ENCODE peak calls at places on chromosomes 5 and 9, in five cellular contexts. Z is heart left ventricle; E is choroid plexus epithelial cell; L is CD8-positive, alpha-beta T cell; C is PC-9. V is an unnamed sample.

GRCh38 chr5:66829826-66830225 is 233.6 kb downstream of the MAST4 start:
- DNase-seq in Z (no peak), E (peak; percentile 67), L (no peak), C (no peak), V (no peak)

GRCh38 chr5:157431544-157432200 is 28.3 kb upstream of the NIPAL4 start:
- DNase-seq in Z (no peak), E (peak; percentile 82), L (no peak), C (no peak), V (peak; percentile 73)

GRCh38 chr5:147098233-147098790 is 136.5 kb upstream of the STK32A start:
- DNase-seq in Z (no peak), E (peak; percentile 69), L (no peak), C (no peak), V (peak; percentile 46)

GRCh38 chr9:6610073-6610472 is 35.5 kb downstream of the GLDC start:
- DNase-seq in Z (no peak), E (no peak), L (no peak), C (no peak), V (no peak)

GRCh38 chr9:112025886-112026285 is 129.3 kb downstream of the UGCG start:
- DNase-seq in Z (no peak), E (no peak), L (no peak), C (no peak), V (no peak)

GRCh38 chr9:4334439-4334838 is 34.6 kb upstream of the GLIS3 start:
- DNase-seq in Z (peak; percentile 66), E (no peak), L (no peak), C (peak; percentile 84), V (no peak)

GRCh38 chr5:108278285-108279240 is 103.3 kb downstream of the FBXL17 start:
- DNase-seq in Z (no peak), E (no peak), L (no peak), C (no peak), V (peak; percentile 8)

GRCh38 chr5:153543959-153544470 is 53.5 kb downstream of the GRIA1 start:
- DNase-seq in Z (no peak), E (no peak), L (no peak), C (no peak), V (no peak)

GRCh38 chr5:170497311-170498038 is 6.3 kb upstream of the KCNIP1 start:
- DNase-seq in Z (no peak), E (peak; percentile 52), L (no peak), C (no peak), V (no peak)

GRCh38 chr5:179451813-179452196 is 98.5 kb upstream of the RUFY1 start:
- DNase-seq in Z (no peak), E (no peak), L (no peak), C (no peak), V (no peak)

GRCh38 chr5:98341038-98341710 is 432.3 kb upstream of the RGMB start:
- DNase-seq in Z (no peak), E (peak; percentile 89), L (no peak), C (no peak), V (no peak)

GRCh38 chr5:100900142-100900795 is 2.8 kb downstream of the ST8SIA4 start:
- DNase-seq in Z (peak; percentile 65), E (peak; percentile 62), L (peak; percentile 50), C (peak; percentile 13), V (peak; percentile 85)

GRCh38 chr5:23721336-23721735 is 213.9 kb downstream of the PRDM9 start:
- DNase-seq in Z (no peak), E (no peak), L (no peak), C (no peak), V (no peak)
- H3K4me3 ChIP-seq in Z (no peak overlapping the region), E (no peak overlapping the region), L (no peak overlapping the region), C (no peak overlapping the region), V (no peak overlapping the region)

GRCh38 chr5:151222769-151223446 is 984 bp downstream of the CCDC69 start:
- DNase-seq in Z (peak; percentile 76), E (no peak), L (peak; percentile 54), C (no peak), V (peak; percentile 78)

GRCh38 chr5:151224372-151224771 is 480 bp upstream of the CCDC69 start:
- DNase-seq in Z (no peak), E (no peak), L (no peak), C (no peak), V (peak; percentile 59)

GRCh38 chr5:151221574-151221973 is 2.3 kb downstream of the CCDC69 start:
- DNase-seq in Z (no peak), E (peak; percentile 36), L (no peak), C (no peak), V (no peak)

GRCh38 chr5:151223447-151224264 is at the start of gene CCDC69:
- DNase-seq in Z (peak; percentile 86), E (peak; percentile 75), L (peak; percentile 34), C (peak; percentile 65), V (peak; percentile 84)

GRCh38 chr5:151222054-151222768 is 1.7 kb downstream of the CCDC69 start:
- DNase-seq in Z (no peak), E (no peak), L (no peak), C (no peak), V (no peak)
- H3K4me3 ChIP-seq in Z (peak overlapping the region; percentile 78), E (no peak overlapping the region), L (peak overlapping the region; percentile 67), C (no peak overlapping the region), V (peak overlapping the region; percentile 76)

GRCh38 chr9:92639124-92639523 is 30.8 kb downstream of the IPPK start:
- DNase-seq in Z (no peak), E (no peak), L (no peak), C (no peak), V (no peak)
- H3K4me3 ChIP-seq in Z (no peak overlapping the region), E (no peak overlapping the region), L (no peak overlapping the region), C (no peak overlapping the region), V (no peak overlapping the region)

GRCh38 chr5:177983763-177984564 is 12.1 kb downstream of the PROP1 start:
- DNase-seq in Z (no peak), E (no peak), L (no peak), C (no peak), V (no peak)

GRCh38 chr5:177982956-177983355 is 13.1 kb downstream of the PROP1 start:
- DNase-seq in Z (no peak), E (no peak), L (no peak), C (no peak), V (no peak)

GRCh38 chr5:177984565-177985166 is 11.4 kb downstream of the PROP1 start:
- DNase-seq in Z (no peak), E (no peak), L (no peak), C (no peak), V (no peak)

GRCh38 chr5:177987326-177987725 is 8.7 kb downstream of the PROP1 start:
- DNase-seq in Z (no peak), E (no peak), L (no peak), C (no peak), V (no peak)

GRCh38 chr5:177985430-177986040 is 10.5 kb downstream of the PROP1 start:
- DNase-seq in Z (no peak), E (no peak), L (no peak), C (no peak), V (no peak)
- H3K4me3 ChIP-seq in Z (no peak overlapping the region), E (no peak overlapping the region), L (no peak overlapping the region), C (no peak overlapping the region), V (no peak overlapping the region)

GRCh38 chr5:119357309-119357708 is 1.5 kb downstream of the TNFAIP8 start:
- DNase-seq in Z (no peak), E (no peak), L (no peak), C (no peak), V (no peak)

GRCh38 chr5:119355244-119355635 is 579 bp upstream of the TNFAIP8 start:
- DNase-seq in Z (no peak), E (no peak), L (peak; percentile 52), C (peak; percentile 73), V (peak; percentile 58)

GRCh38 chr5:119355636-119356383 is at the start of gene TNFAIP8:
- DNase-seq in Z (peak; percentile 71), E (peak; percentile 65), L (peak; percentile 51), C (peak; percentile 58), V (peak; percentile 87)

GRCh38 chr5:119357815-119358559 is 2.2 kb downstream of the TNFAIP8 start:
- DNase-seq in Z (no peak), E (no peak), L (no peak), C (no peak), V (no peak)

DNA sequence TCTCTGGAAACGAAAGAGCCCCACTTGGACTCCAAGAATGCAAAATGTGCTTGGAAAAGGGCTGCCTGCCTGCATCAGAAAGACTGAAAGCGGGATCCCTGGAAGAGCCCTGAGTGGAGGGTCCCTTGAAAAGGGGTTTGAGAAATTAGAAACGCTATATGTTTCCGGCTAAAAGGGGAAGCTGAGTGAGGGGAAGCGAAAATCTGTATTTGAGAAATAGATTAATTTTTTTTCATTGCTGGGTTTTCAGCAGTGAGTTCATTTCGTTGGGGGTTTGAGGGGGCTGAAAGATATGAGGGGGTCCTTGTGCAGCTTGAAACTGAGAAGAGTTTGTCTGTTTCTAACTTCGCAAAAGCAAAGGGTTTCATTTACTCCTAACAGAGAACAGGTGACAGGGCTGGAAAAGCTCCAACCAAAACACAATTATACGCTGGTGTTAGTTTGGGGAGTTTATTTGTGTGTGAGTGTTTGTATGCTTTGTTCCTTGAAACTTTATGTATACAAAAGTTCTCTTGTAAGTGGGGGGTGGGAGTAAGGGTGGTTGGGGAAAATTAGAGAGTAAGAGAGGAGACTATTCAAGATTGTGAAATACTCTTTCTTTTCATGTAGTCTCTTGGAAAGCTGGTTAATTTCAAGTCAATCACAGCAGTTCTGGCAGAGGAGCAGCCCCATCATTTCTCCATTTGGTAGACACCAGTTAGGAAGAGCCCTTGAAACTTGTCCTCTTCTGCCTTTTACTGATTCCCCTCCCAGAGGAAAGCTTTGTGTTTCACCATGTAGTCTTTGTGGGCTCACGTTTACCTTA is 767 bp downstream of the TNFAIP8 start:
- DNase-seq in Z (no peak), E (peak; percentile 41), L (no peak), C (no peak), V (peak; percentile 50)
- H3K4me3 ChIP-seq in Z (peak overlapping the region; percentile 73), E (peak overlapping the region; percentile 75), L (peak overlapping the region; percentile 38), C (peak overlapping the region; percentile 96), V (peak overlapping the region; percentile 57)

DNA sequence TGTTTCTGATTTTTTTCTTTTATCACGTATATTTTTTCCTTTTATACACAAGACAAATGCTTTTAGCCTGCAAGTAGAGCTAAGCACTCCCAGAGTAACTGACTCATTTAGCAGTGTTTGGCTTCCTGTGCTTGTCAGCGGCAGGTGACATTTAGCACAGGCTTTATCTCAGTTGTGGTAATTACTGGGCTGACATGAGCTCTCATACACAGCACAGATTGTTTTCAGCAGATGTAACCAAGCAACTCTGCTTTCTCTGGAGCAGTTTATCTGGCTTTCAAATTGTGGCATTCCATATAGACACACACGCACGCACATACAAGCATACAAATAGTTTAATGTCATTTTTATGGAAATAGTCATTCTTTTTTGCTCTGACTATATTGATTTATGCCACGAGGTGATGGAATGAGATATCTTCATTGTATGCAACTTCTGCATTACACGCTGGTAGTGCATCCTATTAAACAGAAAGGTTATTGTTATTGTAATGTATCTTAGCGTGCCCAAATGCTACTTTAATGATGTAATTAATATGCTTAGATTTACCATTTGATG is 379.0 kb upstream of the GRAMD2B start:
- DNase-seq in Z (peak; percentile 63), E (peak; percentile 83), L (no peak), C (no peak), V (no peak)
- H3K4me3 ChIP-seq in Z (peak overlapping the region; percentile 20), E (no peak overlapping the region), L (no peak overlapping the region), C (no peak overlapping the region), V (no peak overlapping the region)

V was measured in GM12865.